ENCODE peak calls at places on chromosomes 6 and 20, in seven cellular contexts. One of them, this sample, is unnamed.

GRCh38 chr20:1842281-1842680 is 52.9 kb upstream of the SIRPA start:
- DNase-seq in prostate gland: no peak
- DNase-seq in PC-3: no peak
- DNase-seq in ascending aorta: no peak
- DNase-seq in A549: no peak
- DNase-seq in spleen: no peak
- DNase-seq in sigmoid colon: no peak
- DNase-seq in this sample: no peak

GRCh38 chr6:151494235-151494950 is 576 bp downstream of the CCDC170 start:
- DNase-seq in prostate gland: peak
- DNase-seq in PC-3: peak
- DNase-seq in ascending aorta: peak
- DNase-seq in A549: peak
- DNase-seq in spleen: peak
- DNase-seq in sigmoid colon: no peak
- DNase-seq in this sample: no peak

GRCh38 chr6:135438907-135439535 is 58.5 kb downstream of the AHI1 start:
- DNase-seq in prostate gland: no peak
- DNase-seq in PC-3: peak
- DNase-seq in ascending aorta: no peak
- DNase-seq in A549: no peak
- DNase-seq in spleen: no peak
- DNase-seq in sigmoid colon: no peak
- DNase-seq in this sample: no peak

GRCh38 chr6:95690328-95690727 is 113.0 kb downstream of the MANEA start:
- DNase-seq in prostate gland: no peak
- DNase-seq in PC-3: peak
- DNase-seq in ascending aorta: no peak
- DNase-seq in A549: no peak
- DNase-seq in spleen: no peak
- DNase-seq in sigmoid colon: no peak
- DNase-seq in this sample: no peak

GRCh38 chr20:9838378-9839295 is at the start of gene PAK5:
- DNase-seq in prostate gland: peak
- DNase-seq in PC-3: no peak
- DNase-seq in ascending aorta: peak
- DNase-seq in A549: peak
- DNase-seq in spleen: peak
- DNase-seq in sigmoid colon: no peak
- DNase-seq in this sample: peak

GRCh38 chr6:56683882-56684281 is 41.2 kb upstream of the DST start:
- DNase-seq in prostate gland: peak
- DNase-seq in PC-3: peak
- DNase-seq in ascending aorta: peak
- DNase-seq in A549: peak
- DNase-seq in spleen: no peak
- DNase-seq in sigmoid colon: no peak
- DNase-seq in this sample: peak

GRCh38 chr6:31267504-31268371 is 4.2 kb downstream of the HLA-C start:
- DNase-seq in prostate gland: no peak
- DNase-seq in PC-3: no peak
- DNase-seq in ascending aorta: no peak
- DNase-seq in A549: no peak
- DNase-seq in spleen: no peak
- DNase-seq in sigmoid colon: no peak
- DNase-seq in this sample: no peak

GRCh38 chr6:72552938-72553337 is 68.9 kb upstream of the KCNQ5 start:
- DNase-seq in prostate gland: no peak
- DNase-seq in PC-3: peak
- DNase-seq in ascending aorta: no peak
- DNase-seq in A549: no peak
- DNase-seq in spleen: no peak
- DNase-seq in sigmoid colon: no peak
- DNase-seq in this sample: no peak

GRCh38 chr20:34948030-34948429 is 7.6 kb downstream of the GSS start:
- DNase-seq in prostate gland: no peak
- DNase-seq in PC-3: peak
- DNase-seq in ascending aorta: no peak
- DNase-seq in A549: no peak
- DNase-seq in spleen: no peak
- DNase-seq in sigmoid colon: no peak
- DNase-seq in this sample: no peak

GRCh38 chr20:43355610-43356009 is 102.1 kb upstream of the SRSF6 start:
- DNase-seq in prostate gland: no peak
- DNase-seq in PC-3: no peak
- DNase-seq in ascending aorta: no peak
- DNase-seq in A549: no peak
- DNase-seq in spleen: no peak
- DNase-seq in sigmoid colon: no peak
- DNase-seq in this sample: no peak

DNA sequence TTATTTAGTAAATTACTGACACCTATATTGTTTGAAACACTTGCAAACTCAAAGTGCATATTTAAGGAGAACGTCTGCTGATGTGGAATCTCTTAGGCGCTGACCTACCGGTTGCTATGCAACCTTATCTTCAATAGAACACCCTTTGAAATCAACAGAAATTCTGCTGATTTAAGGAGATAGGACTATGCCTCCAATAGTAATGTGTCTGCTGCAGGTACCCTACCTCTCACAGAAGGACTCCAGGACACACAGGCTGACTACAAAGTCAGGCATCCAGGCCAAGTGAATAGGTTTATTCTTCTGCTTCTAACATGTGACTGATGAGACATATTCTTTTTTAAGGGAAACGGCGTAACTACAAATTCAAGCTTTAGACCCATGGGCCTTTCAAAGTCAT is 311.7 kb downstream of the CBLN4 start:
- DNase-seq in prostate gland: no peak
- DNase-seq in PC-3: no peak
- DNase-seq in ascending aorta: no peak
- DNase-seq in A549: no peak
- DNase-seq in spleen: no peak
- DNase-seq in sigmoid colon: no peak
- DNase-seq in this sample: no peak
- H3K27ac ChIP-seq in prostate gland: no peak
- H3K27ac ChIP-seq in PC-3: no peak
- H3K27ac ChIP-seq in ascending aorta: no peak
- H3K27ac ChIP-seq in A549: no peak
- H3K27ac ChIP-seq in spleen: no peak
- H3K27ac ChIP-seq in sigmoid colon: no peak
- H3K27ac ChIP-seq in this sample: no peak

DNA sequence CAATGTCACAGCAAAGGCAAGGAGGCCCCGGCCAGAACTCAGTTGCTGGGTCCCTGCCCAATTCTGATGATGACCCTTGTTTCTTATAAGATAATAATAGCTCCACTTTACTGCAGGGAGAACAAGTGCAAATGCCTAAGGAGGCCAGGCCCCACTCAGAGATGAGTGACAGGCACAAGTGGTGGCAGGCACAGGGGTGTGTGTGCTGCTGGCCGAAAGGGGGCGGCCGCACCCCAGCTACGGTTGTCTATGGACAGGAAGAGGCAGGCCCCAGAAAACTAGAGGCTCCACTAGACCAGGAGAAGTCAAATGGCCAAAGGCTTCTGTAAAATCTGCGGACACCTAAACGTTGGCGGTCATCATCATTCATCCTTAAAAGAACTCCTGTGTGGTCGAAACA is 28.5 kb downstream of the GNAS-AS1 start:
- DNase-seq in prostate gland: no peak
- DNase-seq in PC-3: no peak
- DNase-seq in ascending aorta: no peak
- DNase-seq in A549: no peak
- DNase-seq in spleen: no peak
- DNase-seq in sigmoid colon: no peak
- DNase-seq in this sample: no peak
- TF ChIP-seq CTCF in prostate gland: no peak
- TF ChIP-seq CTCF in PC-3: no peak
- TF ChIP-seq CTCF in ascending aorta: no peak
- TF ChIP-seq CTCF in A549: no peak
- TF ChIP-seq CTCF in spleen: no peak
- TF ChIP-seq CTCF in sigmoid colon: no peak
- TF ChIP-seq CTCF in this sample: no peak

DNA sequence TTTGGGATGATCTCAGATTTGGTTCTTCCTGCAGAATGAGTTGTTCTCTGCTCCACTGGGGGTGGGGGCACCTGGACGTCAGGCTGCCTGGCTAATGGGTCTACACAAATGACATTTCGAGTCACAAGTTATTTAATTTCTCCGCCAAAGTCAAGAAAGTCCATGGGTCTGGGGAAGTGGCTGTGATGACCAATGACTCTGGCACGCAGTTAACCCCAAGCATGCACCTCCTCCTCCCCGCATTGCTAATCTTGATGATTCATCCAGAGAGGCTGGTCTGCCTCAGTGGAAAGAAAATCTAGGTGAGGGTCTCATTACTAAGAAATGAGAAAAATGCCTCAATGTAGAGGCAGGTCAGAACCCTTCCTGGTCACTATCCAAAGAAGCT is 98.3 kb upstream of the MRPS10 start:
- DNase-seq in prostate gland: no peak
- DNase-seq in PC-3: peak
- DNase-seq in ascending aorta: peak
- DNase-seq in A549: peak
- DNase-seq in spleen: no peak
- DNase-seq in sigmoid colon: no peak
- DNase-seq in this sample: peak
- H3K27ac ChIP-seq in prostate gland: no peak
- H3K27ac ChIP-seq in PC-3: peak
- H3K27ac ChIP-seq in ascending aorta: peak
- H3K27ac ChIP-seq in A549: peak
- H3K27ac ChIP-seq in spleen: peak
- H3K27ac ChIP-seq in sigmoid colon: no peak
- H3K27ac ChIP-seq in this sample: peak

GRCh38 chr6:35258858-35259193 is 709 bp upstream of the ZNF76 start:
- DNase-seq in prostate gland: no peak
- DNase-seq in PC-3: no peak
- DNase-seq in ascending aorta: peak
- DNase-seq in A549: peak
- DNase-seq in spleen: no peak
- DNase-seq in sigmoid colon: peak
- DNase-seq in this sample: no peak
- TF ChIP-seq CTCF in prostate gland: peak
- TF ChIP-seq CTCF in PC-3: peak
- TF ChIP-seq CTCF in ascending aorta: peak
- TF ChIP-seq CTCF in A549: no peak
- TF ChIP-seq CTCF in spleen: no peak
- TF ChIP-seq CTCF in sigmoid colon: no peak
- TF ChIP-seq CTCF in this sample: no peak

DNA sequence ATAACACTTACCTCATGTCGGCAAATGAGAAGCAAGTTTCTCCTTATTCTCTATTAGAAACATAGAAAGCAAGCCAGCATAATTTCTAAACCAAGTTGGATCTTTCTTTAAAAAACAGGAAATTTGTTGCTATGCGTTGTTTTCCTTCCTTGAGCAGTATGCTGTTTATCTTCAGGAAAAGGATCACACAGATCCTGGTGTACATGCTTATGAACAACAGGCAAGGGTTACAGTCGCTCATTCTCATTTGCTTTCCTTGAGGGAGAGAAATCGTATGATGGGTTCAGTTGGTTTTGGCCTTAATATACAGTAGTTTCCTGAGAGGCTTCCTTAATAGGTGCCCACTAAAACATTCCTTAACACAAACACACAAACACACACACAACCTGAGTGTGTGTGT is 118.8 kb downstream of the FYN start:
- DNase-seq in prostate gland: no peak
- DNase-seq in PC-3: no peak
- DNase-seq in ascending aorta: no peak
- DNase-seq in A549: no peak
- DNase-seq in spleen: no peak
- DNase-seq in sigmoid colon: no peak
- DNase-seq in this sample: no peak
- H3K27ac ChIP-seq in prostate gland: no peak
- H3K27ac ChIP-seq in PC-3: no peak
- H3K27ac ChIP-seq in ascending aorta: no peak
- H3K27ac ChIP-seq in A549: no peak
- H3K27ac ChIP-seq in spleen: peak
- H3K27ac ChIP-seq in sigmoid colon: no peak
- H3K27ac ChIP-seq in this sample: no peak

GRCh38 chr6:127547215-127547614 is 28.1 kb upstream of the MTCL3 start:
- DNase-seq in prostate gland: no peak
- DNase-seq in PC-3: peak
- DNase-seq in ascending aorta: no peak
- DNase-seq in A549: no peak
- DNase-seq in spleen: no peak
- DNase-seq in sigmoid colon: no peak
- DNase-seq in this sample: no peak
- TF ChIP-seq CTCF in prostate gland: no peak
- TF ChIP-seq CTCF in PC-3: peak
- TF ChIP-seq CTCF in ascending aorta: no peak
- TF ChIP-seq CTCF in A549: no peak
- TF ChIP-seq CTCF in spleen: no peak
- TF ChIP-seq CTCF in sigmoid colon: no peak
- TF ChIP-seq CTCF in this sample: no peak

GRCh38 chr6:9518433-9518832 is 896.4 kb downstream of the TFAP2A start:
- DNase-seq in prostate gland: no peak
- DNase-seq in PC-3: no peak
- DNase-seq in ascending aorta: no peak
- DNase-seq in A549: no peak
- DNase-seq in spleen: no peak
- DNase-seq in sigmoid colon: no peak
- DNase-seq in this sample: no peak

GRCh38 chr6:9522101-9522500 is 892.8 kb downstream of the TFAP2A start:
- DNase-seq in prostate gland: no peak
- DNase-seq in PC-3: no peak
- DNase-seq in ascending aorta: no peak
- DNase-seq in A549: no peak
- DNase-seq in spleen: no peak
- DNase-seq in sigmoid colon: no peak
- DNase-seq in this sample: no peak

GRCh38 chr6:9521152-9521530 is 893.7 kb downstream of the TFAP2A start:
- DNase-seq in prostate gland: no peak
- DNase-seq in PC-3: no peak
- DNase-seq in ascending aorta: no peak
- DNase-seq in A549: no peak
- DNase-seq in spleen: no peak
- DNase-seq in sigmoid colon: no peak
- DNase-seq in this sample: no peak

GRCh38 chr6:9517806-9518205 is 897.1 kb downstream of the TFAP2A start:
- DNase-seq in prostate gland: no peak
- DNase-seq in PC-3: no peak
- DNase-seq in ascending aorta: no peak
- DNase-seq in A549: no peak
- DNase-seq in spleen: no peak
- DNase-seq in sigmoid colon: no peak
- DNase-seq in this sample: no peak

DNA sequence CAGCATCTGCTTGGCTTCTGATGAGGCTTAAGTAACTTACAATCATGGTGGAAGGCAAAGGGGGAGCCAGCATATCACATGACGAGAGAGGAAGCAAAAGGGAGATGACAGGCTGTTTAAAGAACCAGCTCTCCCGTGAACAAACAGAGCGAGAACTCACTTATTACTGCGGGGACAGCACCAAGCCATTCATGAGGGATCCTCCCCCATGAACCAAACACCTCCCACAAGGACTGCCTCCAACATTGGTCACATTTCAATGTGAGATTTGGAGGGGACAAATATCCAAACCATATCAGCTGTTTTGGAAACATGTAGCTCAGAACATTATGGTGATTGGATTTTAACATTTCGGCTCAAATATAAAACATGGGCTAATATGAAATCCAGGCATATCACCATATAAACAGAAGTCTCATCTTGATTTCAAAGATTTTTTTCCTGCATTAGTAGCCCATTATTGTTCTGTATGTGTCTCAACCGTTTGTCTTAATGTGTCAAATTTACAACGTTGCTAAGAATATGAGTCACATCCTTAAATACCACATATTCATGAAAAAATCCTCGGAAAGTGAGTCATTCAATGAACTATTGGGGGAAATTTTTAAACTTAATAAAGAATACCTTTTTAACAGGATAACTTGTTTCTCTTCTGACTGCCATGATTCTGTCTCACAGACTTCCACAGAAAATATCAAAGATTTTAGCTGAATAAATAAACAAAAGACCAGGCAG is 894.3 kb downstream of the TFAP2A start:
- DNase-seq in prostate gland: no peak
- DNase-seq in PC-3: peak
- DNase-seq in ascending aorta: no peak
- DNase-seq in A549: no peak
- DNase-seq in spleen: no peak
- DNase-seq in sigmoid colon: no peak
- DNase-seq in this sample: no peak
- H3K27ac ChIP-seq in prostate gland: no peak
- H3K27ac ChIP-seq in PC-3: peak
- H3K27ac ChIP-seq in ascending aorta: no peak
- H3K27ac ChIP-seq in A549: peak
- H3K27ac ChIP-seq in spleen: no peak
- H3K27ac ChIP-seq in sigmoid colon: no peak
- H3K27ac ChIP-seq in this sample: no peak

This sample was measured in thoracic aorta.